ENCODE peak calls at places on chromosomes 3 and 15, in nine cellular contexts. V is GM12864, U is hepatocyte, O is neural crest cell, M is psoas muscle, H is endothelial cell, N is fibroblast of the aortic adventitia, P is OCI-LY7, R is activated B cell treated with CpG ODN at 0.5 μM for 24 hours. G is an unnamed sample.

GRCh38 chr15:82047493-82048446 is 2.0 kb upstream of the MEX3B start:
- DNase-seq in V (no peak), U (peak; percentile 56), O (no peak), M (no peak), H (peak; percentile 49), N (peak; percentile 11), P (no peak), R (no peak), G (peak; percentile 40)

GRCh38 chr15:101207867-101208288 is 44.0 kb downstream of the CHSY1 start:
- DNase-seq in V (no peak), U (no peak), O (no peak), M (no peak), H (no peak), N (peak; percentile 81), P (no peak), R (no peak), G (no peak)

GRCh38 chr3:32557640-32558352 is 12.9 kb downstream of the DYNC1LI1 start:
- DNase-seq in V (no peak), U (peak; percentile 10), O (no peak), M (no peak), H (no peak), N (no peak), P (no peak), R (no peak), G (no peak)

GRCh38 chr3:180329847-180330246 is 272.1 kb upstream of the TTC14 start:
- DNase-seq in V (no peak), U (no peak), O (no peak), M (no peak), H (no peak), N (no peak), P (no peak), R (no peak), G (no peak)

GRCh38 chr3:48595526-48596121 is 495 bp upstream of the COL7A1 start:
- DNase-seq in V (no peak), U (peak; percentile 86), O (no peak), M (peak; percentile 85), H (no peak), N (peak; percentile 75), P (no peak), R (no peak), G (no peak)

GRCh38 chr3:105957722-105958121 is 88.9 kb upstream of the CBLB start:
- DNase-seq in V (no peak), U (no peak), O (no peak), M (no peak), H (no peak), N (peak; percentile 69), P (no peak), R (no peak), G (no peak)

GRCh38 chr3:56800373-56801150 is 1.2 kb downstream of the ARHGEF3 start:
- DNase-seq in V (peak; percentile 51), U (no peak), O (no peak), M (no peak), H (no peak), N (no peak), P (peak; percentile 80), R (no peak), G (peak; percentile 51)

GRCh38 chr3:132953683-132954082 is 84.5 kb upstream of the TMEM108 start:
- DNase-seq in V (no peak), U (no peak), O (no peak), M (no peak), H (no peak), N (no peak), P (no peak), R (no peak), G (no peak)

GRCh38 chr15:71705151-71705550 is 105.2 kb upstream of the NR2E3 start:
- DNase-seq in V (no peak), U (no peak), O (no peak), M (no peak), H (no peak), N (peak; percentile 57), P (no peak), R (no peak), G (no peak)

GRCh38 chr15:48775556-48775955 is 35.3 kb downstream of the CEP152 start:
- DNase-seq in V (no peak), U (no peak), O (no peak), M (no peak), H (no peak), N (no peak), P (no peak), R (no peak), G (no peak)

GRCh38 chr3:59985643-59986200 is 935.9 kb upstream of the CFAP20DC start:
- DNase-seq in V (no peak), U (no peak), O (no peak), M (no peak), H (no peak), N (no peak), P (peak; percentile 4), R (no peak), G (no peak)

GRCh38 chr3:124115279-124115678 is 123.4 kb upstream of the ROPN1 start:
- DNase-seq in V (no peak), U (no peak), O (no peak), M (no peak), H (no peak), N (no peak), P (no peak), R (no peak), G (no peak)

GRCh38 chr3:195096053-195096452 is 174.9 kb downstream of the XXYLT1 start:
- DNase-seq in V (no peak), U (no peak), O (no peak), M (peak; percentile 23), H (no peak), N (no peak), P (no peak), R (no peak), G (no peak)

GRCh38 chr15:89143503-89144162 is 55.4 kb downstream of the ABHD2 start:
- DNase-seq in V (no peak), U (no peak), O (no peak), M (no peak), H (no peak), N (peak; percentile 99), P (no peak), R (no peak), G (no peak)

GRCh38 chr3:178186666-178187065 is 349.6 kb upstream of the KCNMB2 start:
- DNase-seq in V (no peak), U (no peak), O (no peak), M (no peak), H (no peak), N (no peak), P (no peak), R (no peak), G (no peak)

GRCh38 chr15:67063689-67064606 is 1.5 kb upstream of the SMAD3 start:
- DNase-seq in V (no peak), U (peak; percentile 81), O (peak; percentile 22), M (peak; percentile 67), H (peak; percentile 26), N (no peak), P (no peak), R (no peak), G (no peak)

GRCh38 chr15:80574590-80574989 is 120.5 kb upstream of the ABHD17C start:
- DNase-seq in V (no peak), U (no peak), O (no peak), M (no peak), H (no peak), N (no peak), P (no peak), R (no peak), G (no peak)
- TF ChIP-seq CTCF in V (no peak), U (no peak), O (no peak), M (no peak), H (no peak), N (no peak), P (no peak), R (no peak), G (no peak)

GRCh38 chr3:119625451-119626153 is 27.9 kb downstream of the PLA1A start:
- DNase-seq in V (no peak), U (no peak), O (no peak), M (no peak), H (no peak), N (no peak), P (no peak), R (no peak), G (no peak)

GRCh38 chr3:119620899-119621298 is 23.2 kb downstream of the PLA1A start:
- DNase-seq in V (no peak), U (no peak), O (no peak), M (peak; percentile 73), H (no peak), N (no peak), P (no peak), R (no peak), G (no peak)

GRCh38 chr3:119627461-119627860 is 29.8 kb downstream of the PLA1A start:
- DNase-seq in V (no peak), U (no peak), O (no peak), M (no peak), H (no peak), N (no peak), P (no peak), R (peak; percentile 22), G (no peak)

GRCh38 chr3:119628390-119628789 is 30.7 kb downstream of the PLA1A start:
- DNase-seq in V (no peak), U (no peak), O (no peak), M (no peak), H (no peak), N (no peak), P (no peak), R (peak; percentile 43), G (no peak)

DNA sequence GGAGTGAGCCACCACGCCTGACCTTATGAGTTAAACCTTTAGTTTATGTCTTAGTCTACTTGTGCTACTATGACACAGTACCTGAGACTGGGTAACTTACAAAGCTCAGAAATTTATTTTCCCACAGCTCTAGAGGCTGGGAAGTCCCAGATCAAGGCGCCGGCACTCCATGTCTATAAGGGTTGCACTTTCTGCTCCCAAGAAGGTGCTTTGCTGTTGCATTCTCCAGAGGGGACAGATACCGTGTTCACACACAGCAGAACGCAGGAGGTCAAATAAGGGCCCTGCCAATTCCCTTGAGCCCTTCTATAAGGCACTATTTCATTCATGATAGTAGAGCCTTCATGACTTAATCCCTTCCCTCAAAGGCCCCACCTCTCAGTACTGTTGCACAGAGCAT is 26.3 kb downstream of the PLA1A start:
- DNase-seq in V (no peak), U (no peak), O (no peak), M (no peak), H (no peak), N (no peak), P (no peak), R (no peak), G (no peak)
- TF ChIP-seq CTCF in V (no peak), U (no peak), O (no peak), M (no peak), H (no peak), N (no peak), P (no peak), R (no peak), G (no peak)

GRCh38 chr3:190513409-190514162 is at the start of gene IL1RAP:
- DNase-seq in V (peak; percentile 42), U (peak; percentile 97), O (peak; percentile 77), M (peak; percentile 94), H (peak; percentile 91), N (peak; percentile 89), P (peak; percentile 89), R (peak; percentile 83), G (peak; percentile 94)
- TF ChIP-seq CTCF in V (peak; percentile 59), U (peak; percentile 51), O (peak; percentile 75), M (peak; percentile 81), H (peak; percentile 73), N (peak; percentile 36), P (peak; percentile 71), R (no peak), G (peak; percentile 55)

DNA sequence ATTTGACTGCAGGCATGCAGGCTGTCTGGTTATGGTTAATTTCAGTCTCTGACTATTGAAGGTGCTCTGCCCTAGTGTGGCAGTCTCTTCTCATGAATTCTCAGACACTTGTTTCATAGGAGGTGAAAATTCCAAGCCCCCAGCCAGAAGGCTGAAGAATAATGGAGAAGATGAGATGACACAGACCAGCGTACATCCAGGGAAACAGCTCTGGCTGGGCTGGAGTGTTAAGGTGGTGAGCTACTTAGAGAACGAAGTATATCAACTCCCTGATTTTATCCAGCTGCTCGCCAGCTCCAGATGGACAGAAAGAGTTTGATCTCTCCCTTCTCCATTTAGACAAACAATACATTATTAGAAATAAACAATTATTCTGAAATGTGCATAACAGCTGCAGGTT is 494.5 kb upstream of the RGMA start:
- DNase-seq in V (no peak), U (no peak), O (no peak), M (no peak), H (no peak), N (no peak), P (no peak), R (no peak), G (no peak)
- TF ChIP-seq CTCF in V (no peak), U (no peak), O (no peak), M (no peak), H (no peak), N (no peak), P (no peak), R (no peak), G (no peak)

G was measured in GM13977.